ENCODE peak calls at places on chromosomes 3 and 15, in eight cellular contexts. One of them, this sample, is unnamed. For H3K4me1, the result is how much of the 10 kb centered on the place peaks cover.

GRCh38 chr3:41102053-41102556 is 97.2 kb upstream of the CTNNB1 start:
- DNase-seq in sigmoid colon: no peak
- DNase-seq in H1: no peak
- DNase-seq in A549: peak
- DNase-seq in GM12878: no peak
- DNase-seq in tibial nerve: no peak
- DNase-seq in stomach: no peak
- DNase-seq in transverse colon: peak
- DNase-seq in this sample: no peak

GRCh38 chr15:45091581-45091980 is 22.4 kb downstream of the DUOX2 start:
- DNase-seq in tibial nerve: no peak
- DNase-seq in transverse colon: no peak
- DNase-seq in A549: no peak
- DNase-seq in stomach: no peak
- DNase-seq in GM12878: no peak
- DNase-seq in H1: no peak
- DNase-seq in sigmoid colon: no peak
- DNase-seq in this sample: no peak

GRCh38 chr3:23648326-23648964 is 157.3 kb upstream of the UBE2E1 start:
- DNase-seq in transverse colon: no peak
- DNase-seq in GM12878: no peak
- DNase-seq in stomach: no peak
- DNase-seq in tibial nerve: no peak
- DNase-seq in H1: no peak
- DNase-seq in sigmoid colon: no peak
- DNase-seq in A549: peak
- DNase-seq in this sample: peak

GRCh38 chr3:184683900-184684560 is 27.8 kb downstream of the MAGEF1 start:
- DNase-seq in transverse colon: no peak
- DNase-seq in sigmoid colon: peak
- DNase-seq in stomach: no peak
- DNase-seq in H1: no peak
- DNase-seq in GM12878: no peak
- DNase-seq in A549: no peak
- DNase-seq in tibial nerve: no peak
- DNase-seq in this sample: no peak

GRCh38 chr3:32951410-32951811 is at the start of gene CCR4:
- DNase-seq in sigmoid colon: no peak
- DNase-seq in tibial nerve: no peak
- DNase-seq in transverse colon: no peak
- DNase-seq in stomach: no peak
- DNase-seq in A549: no peak
- DNase-seq in H1: peak
- DNase-seq in GM12878: no peak
- DNase-seq in this sample: peak

GRCh38 chr15:82680200-82681102 is 29.2 kb downstream of the AP3B2 start:
- DNase-seq in tibial nerve: no peak
- DNase-seq in sigmoid colon: peak
- DNase-seq in H1: peak
- DNase-seq in A549: peak
- DNase-seq in transverse colon: peak
- DNase-seq in stomach: peak
- DNase-seq in GM12878: no peak
- DNase-seq in this sample: no peak

GRCh38 chr3:81352867-81353266 is 408.6 kb downstream of the GBE1 start:
- DNase-seq in transverse colon: no peak
- DNase-seq in sigmoid colon: no peak
- DNase-seq in GM12878: no peak
- DNase-seq in stomach: no peak
- DNase-seq in tibial nerve: no peak
- DNase-seq in H1: no peak
- DNase-seq in A549: peak
- DNase-seq in this sample: no peak

GRCh38 chr3:59641169-59641914 is 591.5 kb upstream of the CFAP20DC start:
- DNase-seq in stomach: no peak
- DNase-seq in sigmoid colon: peak
- DNase-seq in GM12878: no peak
- DNase-seq in tibial nerve: peak
- DNase-seq in H1: no peak
- DNase-seq in transverse colon: no peak
- DNase-seq in A549: no peak
- DNase-seq in this sample: no peak

GRCh38 chr3:25433868-25434267 is 5.8 kb downstream of the RARB start:
- DNase-seq in A549: peak
- DNase-seq in GM12878: no peak
- DNase-seq in H1: no peak
- DNase-seq in sigmoid colon: no peak
- DNase-seq in tibial nerve: no peak
- DNase-seq in stomach: no peak
- DNase-seq in transverse colon: no peak
- DNase-seq in this sample: no peak

GRCh38 chr3:138578961-138579574 is 15.0 kb downstream of the CEP70 start:
- DNase-seq in sigmoid colon: no peak
- DNase-seq in GM12878: no peak
- DNase-seq in stomach: no peak
- DNase-seq in A549: no peak
- DNase-seq in tibial nerve: no peak
- DNase-seq in H1: no peak
- DNase-seq in transverse colon: no peak
- DNase-seq in this sample: no peak

GRCh38 chr15:66803182-66803729 is 101.2 kb downstream of the SMAD6 start:
- DNase-seq in H1: peak
- DNase-seq in sigmoid colon: peak
- DNase-seq in stomach: peak
- DNase-seq in GM12878: no peak
- DNase-seq in transverse colon: peak
- DNase-seq in A549: peak
- DNase-seq in tibial nerve: peak
- DNase-seq in this sample: peak

DNA sequence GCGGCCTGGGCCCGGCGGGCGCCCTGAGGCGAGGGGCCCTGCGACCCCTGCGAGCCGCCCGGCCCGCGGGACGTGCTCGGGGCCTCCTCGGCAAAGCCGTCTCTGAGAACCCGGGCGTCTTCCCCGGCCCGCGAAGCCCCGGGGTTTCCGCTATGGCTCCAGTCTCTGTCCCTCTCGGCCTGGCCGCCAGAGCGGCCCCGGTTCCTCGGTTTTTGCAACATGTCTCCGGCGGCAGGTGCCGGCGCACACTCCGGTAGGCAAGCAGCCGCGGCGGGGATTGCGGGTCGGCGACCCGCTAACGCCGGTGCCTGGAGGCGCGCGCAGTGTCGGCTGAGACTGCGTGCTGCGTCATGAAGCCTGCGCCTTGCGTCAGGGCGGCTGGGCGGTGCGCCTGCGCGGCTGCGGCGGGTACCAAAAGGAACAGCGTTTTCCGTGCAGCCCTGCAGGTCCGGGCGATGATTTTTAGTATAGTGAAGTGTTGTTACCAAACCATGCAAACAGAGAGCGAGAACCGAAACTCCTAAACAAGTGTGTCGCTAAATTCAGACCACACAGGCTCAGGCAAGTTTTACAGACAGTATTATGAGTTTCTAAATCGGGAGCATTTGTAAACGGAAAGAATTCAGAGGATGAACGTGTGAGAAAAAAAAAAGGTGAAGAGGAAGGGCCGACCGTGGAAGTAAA is at the start of gene NSMCE3:
- DNase-seq in H1: peak
- DNase-seq in tibial nerve: peak
- DNase-seq in transverse colon: peak
- DNase-seq in GM12878: peak
- DNase-seq in sigmoid colon: peak
- DNase-seq in A549: peak
- DNase-seq in stomach: peak
- DNase-seq in this sample: peak
- H3K4me1 ChIP-seq in H1: under half
- H3K4me1 ChIP-seq in tibial nerve: under half
- H3K4me1 ChIP-seq in transverse colon: under half
- H3K4me1 ChIP-seq in GM12878: under half
- H3K4me1 ChIP-seq in sigmoid colon: under half
- H3K4me1 ChIP-seq in A549: under half
- H3K4me1 ChIP-seq in stomach: under half
- H3K4me1 ChIP-seq in this sample: under half

GRCh38 chr3:183555541-183556081 is at the start of gene KLHL6:
- DNase-seq in stomach: peak
- DNase-seq in transverse colon: peak
- DNase-seq in tibial nerve: no peak
- DNase-seq in H1: no peak
- DNase-seq in sigmoid colon: no peak
- DNase-seq in A549: no peak
- DNase-seq in GM12878: peak
- DNase-seq in this sample: no peak

GRCh38 chr3:183563686-183563941 is 8.1 kb upstream of the KLHL6 start:
- DNase-seq in GM12878: no peak
- DNase-seq in sigmoid colon: no peak
- DNase-seq in transverse colon: no peak
- DNase-seq in A549: no peak
- DNase-seq in stomach: no peak
- DNase-seq in H1: no peak
- DNase-seq in tibial nerve: no peak
- DNase-seq in this sample: no peak

GRCh38 chr3:183564046-183564445 is 8.5 kb upstream of the KLHL6 start:
- DNase-seq in sigmoid colon: no peak
- DNase-seq in H1: no peak
- DNase-seq in GM12878: no peak
- DNase-seq in stomach: no peak
- DNase-seq in tibial nerve: no peak
- DNase-seq in A549: no peak
- DNase-seq in transverse colon: no peak
- DNase-seq in this sample: no peak

GRCh38 chr3:183560607-183561006 is 5.1 kb upstream of the KLHL6 start:
- DNase-seq in A549: peak
- DNase-seq in tibial nerve: no peak
- DNase-seq in stomach: no peak
- DNase-seq in H1: no peak
- DNase-seq in sigmoid colon: no peak
- DNase-seq in transverse colon: no peak
- DNase-seq in GM12878: no peak
- DNase-seq in this sample: no peak
- TF ChIP-seq EP300 in A549: no peak
- TF ChIP-seq EP300 in tibial nerve: no peak
- TF ChIP-seq EP300 in stomach: no peak
- TF ChIP-seq EP300 in H1: no peak
- TF ChIP-seq EP300 in sigmoid colon: no peak
- TF ChIP-seq EP300 in transverse colon: no peak
- TF ChIP-seq EP300 in GM12878: no peak
- TF ChIP-seq EP300 in this sample: no peak

GRCh38 chr3:14143826-14144225 is 19.0 kb downstream of the TMEM43 start:
- DNase-seq in A549: peak
- DNase-seq in sigmoid colon: peak
- DNase-seq in H1: no peak
- DNase-seq in GM12878: no peak
- DNase-seq in tibial nerve: no peak
- DNase-seq in transverse colon: peak
- DNase-seq in stomach: no peak
- DNase-seq in this sample: no peak
- TF ChIP-seq POLR2A in A549: no peak
- TF ChIP-seq POLR2A in sigmoid colon: no peak
- TF ChIP-seq POLR2A in H1: no peak
- TF ChIP-seq POLR2A in GM12878: no peak
- TF ChIP-seq POLR2A in tibial nerve: no peak
- TF ChIP-seq POLR2A in transverse colon: no peak
- TF ChIP-seq POLR2A in stomach: no peak
- TF ChIP-seq POLR2A in this sample: no peak

GRCh38 chr3:43867673-43868072 is 176.9 kb downstream of the ABHD5 start:
- DNase-seq in A549: peak
- DNase-seq in tibial nerve: no peak
- DNase-seq in transverse colon: no peak
- DNase-seq in GM12878: no peak
- DNase-seq in H1: no peak
- DNase-seq in stomach: no peak
- DNase-seq in sigmoid colon: no peak
- DNase-seq in this sample: peak

GRCh38 chr3:43863966-43864933 is 173.5 kb downstream of the ABHD5 start:
- DNase-seq in transverse colon: no peak
- DNase-seq in A549: no peak
- DNase-seq in H1: no peak
- DNase-seq in tibial nerve: no peak
- DNase-seq in stomach: no peak
- DNase-seq in sigmoid colon: no peak
- DNase-seq in GM12878: no peak
- DNase-seq in this sample: peak

GRCh38 chr3:43865376-43865775 is 174.6 kb downstream of the ABHD5 start:
- DNase-seq in GM12878: no peak
- DNase-seq in sigmoid colon: no peak
- DNase-seq in stomach: no peak
- DNase-seq in H1: peak
- DNase-seq in transverse colon: no peak
- DNase-seq in tibial nerve: no peak
- DNase-seq in A549: no peak
- DNase-seq in this sample: peak

GRCh38 chr3:43865887-43866528 is 175.3 kb downstream of the ABHD5 start:
- DNase-seq in H1: peak
- DNase-seq in GM12878: no peak
- DNase-seq in transverse colon: no peak
- DNase-seq in A549: no peak
- DNase-seq in sigmoid colon: no peak
- DNase-seq in stomach: no peak
- DNase-seq in tibial nerve: no peak
- DNase-seq in this sample: peak

GRCh38 chr3:43866529-43867353 is 176.0 kb downstream of the ABHD5 start:
- DNase-seq in tibial nerve: no peak
- DNase-seq in transverse colon: no peak
- DNase-seq in stomach: no peak
- DNase-seq in GM12878: no peak
- DNase-seq in H1: no peak
- DNase-seq in A549: peak
- DNase-seq in sigmoid colon: no peak
- DNase-seq in this sample: peak
- H3K4me1 ChIP-seq in tibial nerve: under half
- H3K4me1 ChIP-seq in transverse colon: under half
- H3K4me1 ChIP-seq in stomach: under half
- H3K4me1 ChIP-seq in GM12878: under half
- H3K4me1 ChIP-seq in H1: under half
- H3K4me1 ChIP-seq in A549: half or more
- H3K4me1 ChIP-seq in sigmoid colon: under half
- H3K4me1 ChIP-seq in this sample: under half

DNA sequence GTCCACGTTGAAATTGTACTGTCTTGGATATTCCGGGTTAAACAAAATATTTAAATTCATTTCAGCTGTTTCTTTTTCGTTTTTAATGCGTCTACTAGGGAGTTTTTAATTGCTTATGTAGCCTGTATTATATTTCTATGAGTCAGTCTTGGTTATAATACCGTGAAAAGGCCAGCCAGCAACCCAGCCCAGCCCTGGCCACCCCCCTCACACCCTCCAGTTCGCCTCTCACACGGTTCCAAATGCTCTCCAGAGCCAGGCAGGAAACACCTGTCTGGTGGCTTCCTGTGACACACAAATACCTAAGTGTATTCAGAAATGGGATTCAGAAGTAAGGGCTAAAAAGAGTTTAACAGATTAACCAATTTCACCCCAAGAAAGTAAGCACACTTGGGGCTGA is 4.4 kb downstream of the SH3BP5 start:
- DNase-seq in H1: no peak
- DNase-seq in transverse colon: peak
- DNase-seq in stomach: no peak
- DNase-seq in GM12878: no peak
- DNase-seq in sigmoid colon: no peak
- DNase-seq in A549: no peak
- DNase-seq in tibial nerve: no peak
- DNase-seq in this sample: no peak
- TF ChIP-seq EP300 in H1: no peak
- TF ChIP-seq EP300 in transverse colon: no peak
- TF ChIP-seq EP300 in stomach: no peak
- TF ChIP-seq EP300 in GM12878: no peak
- TF ChIP-seq EP300 in sigmoid colon: no peak
- TF ChIP-seq EP300 in A549: no peak
- TF ChIP-seq EP300 in tibial nerve: no peak
- TF ChIP-seq EP300 in this sample: no peak

This sample was measured in esophagus muscularis mucosa.